ENCODE peak calls at places on chromosomes 5 and 9, in eight cellular contexts. N is mesenchymal stem cell, M is astrocyte, Q is endothelial cell of umbilical vein, C is kidney epithelial cell, L is MM.1S, R is HL-60, A is thoracic aorta. E is an unnamed sample.

GRCh38 chr5:146540421-146540820 is 24.4 kb upstream of the GPR151 start:
- DNase-seq in L (no peak), N (peak), M (peak), A (no peak), C (no peak), Q (no peak), R (no peak), E (peak)

GRCh38 chr9:124652203-124652992 is 118.7 kb downstream of the NR6A1 start:
- DNase-seq in Q (no peak), L (no peak), N (peak), A (no peak), R (no peak), C (peak), M (peak), E (peak)

GRCh38 chr9:16611969-16612368 is 258.5 kb downstream of the BNC2 start:
- DNase-seq in M (no peak), A (no peak), L (no peak), C (no peak), N (peak), R (no peak), Q (no peak), E (peak)

GRCh38 chr9:108012886-108013665 is 523.5 kb upstream of the KLF4 start:
- DNase-seq in N (no peak), L (no peak), C (no peak), Q (no peak), R (no peak), A (no peak), M (no peak), E (no peak)

GRCh38 chr5:91224459-91224858 is 158.7 kb downstream of the ARRDC3 start:
- DNase-seq in Q (no peak), M (peak), L (no peak), C (no peak), A (no peak), N (no peak), R (no peak), E (no peak)

GRCh38 chr9:77725820-77726219 is 77.7 kb upstream of the GNA14 start:
- DNase-seq in Q (no peak), R (no peak), A (no peak), M (no peak), L (no peak), N (no peak), C (no peak), E (no peak)

GRCh38 chr5:147887026-147887627 is 8.6 kb downstream of the SCGB3A2 start:
- DNase-seq in N (peak), R (peak), A (no peak), C (no peak), L (peak), Q (peak), M (no peak), E (peak)

GRCh38 chr9:120974181-120974580 is 47.6 kb upstream of the TRAF1 start:
- DNase-seq in Q (no peak), N (no peak), C (no peak), R (no peak), L (no peak), A (no peak), M (no peak), E (no peak)

GRCh38 chr5:179759961-179760541 is 27.4 kb downstream of the MAML1 start:
- DNase-seq in M (no peak), N (peak), C (no peak), A (no peak), L (no peak), R (peak), Q (no peak), E (no peak)

GRCh38 chr5:94908889-94909480 is 290.5 kb downstream of the SLF1 start:
- DNase-seq in L (peak), M (peak), Q (peak), R (peak), N (peak), C (no peak), A (no peak), E (peak)

GRCh38 chr9:133406039-133406438 is 11.8 kb downstream of the REXO4 start:
- DNase-seq in L (no peak), M (no peak), R (no peak), C (no peak), Q (no peak), A (no peak), N (no peak), E (no peak)

GRCh38 chr9:130265431-130266235 is at the start of gene HMCN2:
- DNase-seq in M (no peak), A (no peak), L (no peak), Q (no peak), R (no peak), C (no peak), N (peak), E (peak)

GRCh38 chr5:127968998-127969397 is 114.6 kb upstream of the SLC12A2 start:
- DNase-seq in N (no peak), R (no peak), M (no peak), L (no peak), C (no peak), A (no peak), Q (no peak), E (peak)

GRCh38 chr5:7642029-7642428 is 208.9 kb downstream of the CFAP90 start:
- DNase-seq in L (no peak), C (no peak), N (no peak), A (no peak), Q (no peak), M (peak), R (no peak), E (no peak)

GRCh38 chr5:166710275-166710674 is 1581.2 kb upstream of the WWC1 start:
- DNase-seq in M (no peak), A (no peak), L (no peak), R (no peak), N (peak), Q (no peak), C (no peak), E (peak)

GRCh38 chr5:170139786-170140335 is 34.2 kb downstream of the FOXI1 start:
- DNase-seq in R (no peak), Q (no peak), M (no peak), N (no peak), A (no peak), L (no peak), C (no peak), E (no peak)

GRCh38 chr5:159208508-159209437 is 580 bp downstream of the RNF145 start:
- DNase-seq in M (peak), Q (peak), L (no peak), R (peak), N (peak), C (no peak), A (no peak), E (no peak)

GRCh38 chr5:171577940-171578856 is 158.8 kb downstream of the FGF18 start:
- DNase-seq in N (peak), A (no peak), R (no peak), C (no peak), L (no peak), Q (no peak), M (no peak), E (no peak)

GRCh38 chr5:173869316-173869715 is 18.8 kb upstream of the CPEB4 start:
- DNase-seq in C (no peak), A (no peak), N (no peak), M (no peak), R (no peak), L (no peak), Q (no peak), E (no peak)

GRCh38 chr9:84139296-84140100 is 158.9 kb downstream of the RMI1 start:
- DNase-seq in R (no peak), C (no peak), N (no peak), A (no peak), L (peak), M (peak), Q (peak), E (peak)

GRCh38 chr9:113857875-113858274 is 18.2 kb upstream of the ZNF618 start:
- DNase-seq in C (no peak), N (no peak), A (no peak), M (peak), L (peak), Q (no peak), R (no peak), E (no peak)

GRCh38 chr9:19050637-19051591 is 1.7 kb downstream of the RRAGA start:
- DNase-seq in L (no peak), A (no peak), C (no peak), R (no peak), Q (peak), N (no peak), M (no peak), E (no peak)

GRCh38 chr5:140239939-140240700 is 62.8 kb downstream of the PFDN1 start:
- DNase-seq in L (peak), Q (peak), C (no peak), A (no peak), N (peak), R (peak), M (peak), E (peak)

GRCh38 chr5:3659907-3660306 is 64.3 kb downstream of the IRX1 start:
- DNase-seq in A (no peak), C (no peak), N (no peak), R (no peak), Q (peak), M (no peak), L (no peak), E (no peak)

GRCh38 chr9:109379513-109379912 is 58.7 kb upstream of the EPB41L4B start:
- DNase-seq in C (no peak), A (no peak), L (no peak), R (no peak), Q (no peak), M (no peak), N (no peak), E (no peak)

GRCh38 chr9:109382182-109382581 is 61.3 kb upstream of the EPB41L4B start:
- DNase-seq in C (no peak), Q (no peak), A (no peak), M (no peak), N (no peak), L (no peak), R (no peak), E (no peak)

GRCh38 chr9:109382585-109382984 is 61.7 kb upstream of the EPB41L4B start:
- DNase-seq in L (no peak), R (no peak), Q (no peak), A (no peak), C (no peak), M (no peak), N (no peak), E (no peak)

GRCh38 chr9:109383356-109383755 is 62.5 kb upstream of the EPB41L4B start:
- DNase-seq in R (no peak), A (no peak), Q (no peak), L (no peak), C (no peak), N (no peak), M (no peak), E (no peak)

GRCh38 chr9:109381011-109381729 is 60.3 kb upstream of the EPB41L4B start:
- DNase-seq in M (peak), A (no peak), R (no peak), C (peak), Q (no peak), N (no peak), L (no peak), E (no peak)
- H3K4me3 ChIP-seq in M (no peak), A (no peak), R (no peak), C (no peak), Q (no peak), N (no peak), L (no peak), E (no peak)

GRCh38 chr5:43659075-43659474 is 56.1 kb downstream of the NNT start:
- DNase-seq in M (no peak), R (no peak), A (no peak), Q (no peak), L (no peak), N (no peak), C (no peak), E (no peak)

GRCh38 chr5:43664641-43665040 is 61.7 kb downstream of the NNT start:
- DNase-seq in L (no peak), M (no peak), C (no peak), N (no peak), Q (no peak), A (no peak), R (no peak), E (peak)

GRCh38 chr5:43658499-43658898 is 55.5 kb downstream of the NNT start:
- DNase-seq in A (no peak), N (peak), C (peak), M (peak), R (no peak), Q (no peak), L (no peak), E (peak)

GRCh38 chr5:43661102-43661501 is 58.1 kb downstream of the NNT start:
- DNase-seq in L (peak), Q (no peak), M (no peak), C (no peak), A (no peak), R (no peak), N (peak), E (peak)

DNA sequence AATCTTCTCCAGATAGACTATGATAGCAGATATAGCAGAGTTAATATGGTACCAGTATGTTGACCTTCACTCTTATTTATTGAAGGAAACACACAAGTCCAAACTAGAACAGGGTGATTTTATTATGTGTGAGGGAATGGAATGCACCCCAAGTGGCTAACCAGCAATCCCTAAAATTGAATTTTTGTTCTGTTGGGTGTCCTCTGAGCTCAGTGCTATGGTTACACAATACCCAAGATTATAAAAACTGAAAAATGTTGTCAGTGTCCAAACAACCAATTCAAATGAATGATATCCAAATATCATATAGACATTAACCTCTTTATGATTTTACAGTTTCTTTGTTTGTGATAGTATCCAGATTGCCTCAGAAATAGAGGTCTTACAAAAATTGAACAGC is 60.9 kb downstream of the NNT start:
- DNase-seq in A (no peak), M (no peak), R (no peak), Q (no peak), N (no peak), C (no peak), L (no peak), E (peak)
- H3K4me3 ChIP-seq in A (no peak), M (no peak), R (no peak), Q (no peak), N (no peak), C (no peak), L (no peak), E (no peak)

GRCh38 chr9:126619336-126619919 is 5.7 kb downstream of the LMX1B start:
- DNase-seq in L (no peak), A (no peak), R (no peak), Q (no peak), N (no peak), C (no peak), M (no peak), E (no peak)

GRCh38 chr9:126617740-126618133 is 4.0 kb downstream of the LMX1B start:
- DNase-seq in M (no peak), A (no peak), C (no peak), N (no peak), L (no peak), Q (no peak), R (no peak), E (no peak)

GRCh38 chr9:126617003-126617739 is 3.4 kb downstream of the LMX1B start:
- DNase-seq in L (no peak), N (no peak), C (no peak), Q (no peak), A (no peak), M (no peak), R (no peak), E (no peak)

GRCh38 chr9:126618590-126619335 is 5.0 kb downstream of the LMX1B start:
- DNase-seq in R (no peak), Q (no peak), M (no peak), A (no peak), L (no peak), C (no peak), N (no peak), E (no peak)

GRCh38 chr9:126618200-126618589 is 4.5 kb downstream of the LMX1B start:
- DNase-seq in Q (no peak), N (no peak), A (no peak), C (no peak), R (no peak), M (no peak), L (no peak), E (no peak)
- H3K4me3 ChIP-seq in Q (no peak), N (no peak), A (no peak), C (no peak), R (no peak), M (no peak), L (no peak), E (no peak)

DNA sequence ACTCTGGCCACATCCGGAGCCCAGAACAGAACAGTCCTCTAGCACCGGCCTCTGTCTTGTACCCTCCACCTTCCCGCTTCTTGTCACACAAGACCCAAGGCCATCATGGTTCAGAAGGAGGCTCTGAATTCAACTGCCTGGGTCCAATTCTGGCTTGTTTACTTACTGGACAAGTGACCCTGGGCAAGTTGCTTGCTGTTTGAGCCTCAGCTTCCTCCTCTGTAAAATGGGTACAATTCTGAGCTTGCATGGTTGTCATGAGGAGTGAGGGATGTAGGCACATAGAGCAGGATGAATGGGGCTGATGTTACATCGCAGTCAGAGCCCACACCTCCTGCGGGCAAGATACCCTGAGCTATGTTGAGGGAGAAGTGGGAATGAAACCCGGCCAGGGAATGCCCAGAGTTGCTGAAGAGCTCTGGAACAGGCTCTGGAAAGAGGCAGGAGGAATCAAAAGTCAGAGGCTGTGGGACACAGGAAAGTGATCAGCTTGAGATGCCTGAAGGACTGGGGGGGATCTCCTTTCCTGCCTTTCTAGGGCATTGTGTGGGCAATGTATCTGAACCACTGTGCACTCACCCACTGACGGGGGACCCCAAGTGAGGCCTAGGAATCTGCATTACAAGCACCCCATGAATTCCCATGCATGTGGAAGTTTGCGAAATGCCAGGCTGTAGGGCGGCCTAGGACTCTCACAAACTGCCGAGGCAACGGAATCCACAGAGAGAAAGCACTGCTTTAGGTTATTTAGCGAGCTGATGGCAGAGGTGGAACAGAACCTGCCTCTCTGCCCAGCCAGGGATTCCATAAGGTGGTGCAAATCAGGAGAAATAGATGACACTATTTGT is 29.4 kb upstream of the IL17B start:
- DNase-seq in A (no peak), Q (no peak), L (no peak), R (no peak), N (peak), C (no peak), M (no peak), E (peak)
- H3K4me3 ChIP-seq in A (peak), Q (no peak), L (no peak), R (no peak), N (peak), C (peak), M (peak), E (peak)

E was measured in fibroblast of villous mesenchyme.